ENCODE peak calls at places on chromosomes 12 and 14, in nine cellular contexts. P is thoracic aorta, U is pulmonary artery endothelial cell, A is WTC11, H is EH, N is choroid plexus epithelial cell, X is M059J, Y is T-helper 9 cell, D is cardiac muscle cell. S is an unnamed sample.

GRCh38 chr12:79420146-79420618 is 270.6 kb downstream of the PAWR start:
- DNase-seq in P (no peak), U (peak; percentile 74), A (no peak), H (peak; percentile 96), N (peak; percentile 96), X (peak; percentile 93), Y (no peak), D (peak; percentile 64), S (no peak)

GRCh38 chr14:75452900-75453816 is 25.3 kb downstream of the JDP2 start:
- DNase-seq in P (no peak), U (no peak), A (peak; percentile 84), H (peak; percentile 99), N (peak; percentile 97), X (peak; percentile 93), Y (no peak), D (peak; percentile 79), S (no peak)

GRCh38 chr12:123269980-123270379 is 1.7 kb downstream of the CDK2AP1 start:
- DNase-seq in P (no peak), U (no peak), A (no peak), H (no peak), N (no peak), X (no peak), Y (no peak), D (peak; percentile 26), S (no peak)

GRCh38 chr14:45156067-45156466 is 20.3 kb downstream of the FANCM start:
- DNase-seq in P (no peak), U (no peak), A (no peak), H (no peak), N (peak; percentile 56), X (peak; percentile 18), Y (no peak), D (no peak), S (no peak)

GRCh38 chr12:109517619-109518018 is 40.2 kb downstream of the UBE3B start:
- DNase-seq in P (no peak), U (no peak), A (no peak), H (no peak), N (no peak), X (no peak), Y (no peak), D (no peak), S (no peak)

GRCh38 chr12:41521872-41522379 is 333.8 kb downstream of the PDZRN4 start:
- DNase-seq in P (no peak), U (peak; percentile 87), A (no peak), H (peak; percentile 94), N (peak; percentile 94), X (peak; percentile 90), Y (no peak), D (no peak), S (no peak)

GRCh38 chr14:51327376-51327775 is 87.3 kb downstream of the TMX1 start:
- DNase-seq in P (no peak), U (peak; percentile 22), A (no peak), H (peak; percentile 83), N (peak; percentile 73), X (peak; percentile 51), Y (no peak), D (no peak), S (no peak)

GRCh38 chr14:56147980-56148901 is 30.0 kb downstream of the PELI2 start:
- DNase-seq in P (no peak), U (no peak), A (no peak), H (no peak), N (no peak), X (no peak), Y (no peak), D (no peak), S (no peak)

S was measured in omental fat pad.